ENCODE peak calls at places on chromosomes 1 and 21, in four cellular contexts. One of them, this sample, is unnamed.

GRCh38 chr1:205301220-205301821 is 20.2 kb downstream of the NUAK2 start:
- DNase-seq in tibial nerve: no peak
- DNase-seq in dorsolateral prefrontal cortex: no peak
- DNase-seq in fibroblast of pulmonary artery: peak
- DNase-seq in this sample: peak

GRCh38 chr1:184882649-184883303 is 91.5 kb downstream of the NIBAN1 start:
- DNase-seq in tibial nerve: no peak
- DNase-seq in dorsolateral prefrontal cortex: no peak
- DNase-seq in fibroblast of pulmonary artery: peak
- DNase-seq in this sample: no peak

GRCh38 chr1:99131541-99131940 is 126.9 kb upstream of the PLPPR5 start:
- DNase-seq in tibial nerve: no peak
- DNase-seq in dorsolateral prefrontal cortex: no peak
- DNase-seq in fibroblast of pulmonary artery: no peak
- DNase-seq in this sample: no peak

GRCh38 chr1:85445906-85446305 is 19.1 kb downstream of the DDAH1 start:
- DNase-seq in tibial nerve: no peak
- DNase-seq in dorsolateral prefrontal cortex: no peak
- DNase-seq in fibroblast of pulmonary artery: peak
- DNase-seq in this sample: peak

GRCh38 chr1:192170196-192170984 is 12.1 kb downstream of the RGS18 start:
- DNase-seq in tibial nerve: no peak
- DNase-seq in dorsolateral prefrontal cortex: no peak
- DNase-seq in fibroblast of pulmonary artery: no peak
- DNase-seq in this sample: no peak

GRCh38 chr1:224759570-224760562 is 143.7 kb downstream of the CNIH3 start:
- DNase-seq in tibial nerve: no peak
- DNase-seq in dorsolateral prefrontal cortex: no peak
- DNase-seq in fibroblast of pulmonary artery: no peak
- DNase-seq in this sample: no peak

GRCh38 chr1:1431006-1431844 is 4.3 kb upstream of the VWA1 start:
- DNase-seq in tibial nerve: no peak
- DNase-seq in dorsolateral prefrontal cortex: no peak
- DNase-seq in fibroblast of pulmonary artery: no peak
- DNase-seq in this sample: no peak

GRCh38 chr1:209095627-209096595 is 487.6 kb upstream of the CAMK1G start:
- DNase-seq in tibial nerve: no peak
- DNase-seq in dorsolateral prefrontal cortex: no peak
- DNase-seq in fibroblast of pulmonary artery: no peak
- DNase-seq in this sample: peak

GRCh38 chr1:231286603-231287002 is 45.6 kb downstream of the GNPAT start:
- DNase-seq in tibial nerve: no peak
- DNase-seq in dorsolateral prefrontal cortex: no peak
- DNase-seq in fibroblast of pulmonary artery: no peak
- DNase-seq in this sample: no peak

GRCh38 chr1:38119000-38119399 is 72.4 kb upstream of the POU3F1 start:
- DNase-seq in tibial nerve: no peak
- DNase-seq in dorsolateral prefrontal cortex: no peak
- DNase-seq in fibroblast of pulmonary artery: no peak
- DNase-seq in this sample: no peak

GRCh38 chr21:35428489-35428888 is 379.4 kb upstream of the RUNX1 start:
- DNase-seq in tibial nerve: no peak
- DNase-seq in dorsolateral prefrontal cortex: no peak
- DNase-seq in fibroblast of pulmonary artery: peak
- DNase-seq in this sample: peak

GRCh38 chr1:235045921-235046601 is 82.6 kb downstream of the TOMM20 start:
- DNase-seq in tibial nerve: no peak
- DNase-seq in dorsolateral prefrontal cortex: no peak
- DNase-seq in fibroblast of pulmonary artery: no peak
- DNase-seq in this sample: no peak

GRCh38 chr1:195516036-195516435 is 1092.2 kb downstream of the KCNT2 start:
- DNase-seq in tibial nerve: no peak
- DNase-seq in dorsolateral prefrontal cortex: no peak
- DNase-seq in fibroblast of pulmonary artery: no peak
- DNase-seq in this sample: no peak

GRCh38 chr1:27669876-27670275 is 2.1 kb downstream of the IFI6 start:
- DNase-seq in tibial nerve: no peak
- DNase-seq in dorsolateral prefrontal cortex: no peak
- DNase-seq in fibroblast of pulmonary artery: no peak
- DNase-seq in this sample: no peak

GRCh38 chr1:81812712-81813111 is 12.0 kb downstream of the ADGRL2 start:
- DNase-seq in tibial nerve: no peak
- DNase-seq in dorsolateral prefrontal cortex: no peak
- DNase-seq in fibroblast of pulmonary artery: peak
- DNase-seq in this sample: no peak

GRCh38 chr1:24932284-24932683 is 2.2 kb upstream of the RUNX3 start:
- DNase-seq in tibial nerve: no peak
- DNase-seq in dorsolateral prefrontal cortex: no peak
- DNase-seq in fibroblast of pulmonary artery: no peak
- DNase-seq in this sample: no peak

GRCh38 chr21:15289896-15290841 is 225.4 kb upstream of the NRIP1 start:
- DNase-seq in tibial nerve: no peak
- DNase-seq in dorsolateral prefrontal cortex: no peak
- DNase-seq in fibroblast of pulmonary artery: no peak
- DNase-seq in this sample: no peak

GRCh38 chr1:233695901-233696300 is 82.0 kb downstream of the KCNK1 start:
- DNase-seq in tibial nerve: no peak
- DNase-seq in dorsolateral prefrontal cortex: no peak
- DNase-seq in fibroblast of pulmonary artery: no peak
- DNase-seq in this sample: no peak

GRCh38 chr1:230124187-230125128 is 57.4 kb downstream of the GALNT2 start:
- DNase-seq in tibial nerve: no peak
- DNase-seq in dorsolateral prefrontal cortex: no peak
- DNase-seq in fibroblast of pulmonary artery: no peak
- DNase-seq in this sample: peak

GRCh38 chr1:29473167-29473855 is 237.0 kb downstream of the PTPRU start:
- DNase-seq in tibial nerve: no peak
- DNase-seq in dorsolateral prefrontal cortex: no peak
- DNase-seq in fibroblast of pulmonary artery: no peak
- DNase-seq in this sample: no peak

GRCh38 chr1:50333595-50333974 is 89.7 kb downstream of the DMRTA2 start:
- DNase-seq in tibial nerve: no peak
- DNase-seq in dorsolateral prefrontal cortex: peak
- DNase-seq in fibroblast of pulmonary artery: peak
- DNase-seq in this sample: peak

GRCh38 chr1:68973459-68974244 is 476.8 kb upstream of the DEPDC1 start:
- DNase-seq in tibial nerve: no peak
- DNase-seq in dorsolateral prefrontal cortex: no peak
- DNase-seq in fibroblast of pulmonary artery: peak
- DNase-seq in this sample: peak

GRCh38 chr21:41848971-41849580 is 30.1 kb downstream of the PRDM15 start:
- DNase-seq in tibial nerve: no peak
- DNase-seq in dorsolateral prefrontal cortex: no peak
- DNase-seq in fibroblast of pulmonary artery: no peak
- DNase-seq in this sample: no peak

GRCh38 chr21:41947596-41948403 is 6.0 kb downstream of the C2CD2 start:
- DNase-seq in tibial nerve: no peak
- DNase-seq in dorsolateral prefrontal cortex: peak
- DNase-seq in fibroblast of pulmonary artery: peak
- DNase-seq in this sample: peak

GRCh38 chr1:177966199-177966598 is 3.7 kb downstream of the SEC16B start:
- DNase-seq in tibial nerve: no peak
- DNase-seq in dorsolateral prefrontal cortex: no peak
- DNase-seq in fibroblast of pulmonary artery: no peak
- DNase-seq in this sample: no peak

GRCh38 chr1:44609768-44610526 is 64.3 kb downstream of the TMEM53 start:
- DNase-seq in tibial nerve: no peak
- DNase-seq in dorsolateral prefrontal cortex: no peak
- DNase-seq in fibroblast of pulmonary artery: no peak
- DNase-seq in this sample: no peak

GRCh38 chr1:231630558-231631205 is 4.1 kb downstream of the DISC1 start:
- DNase-seq in tibial nerve: no peak
- DNase-seq in dorsolateral prefrontal cortex: no peak
- DNase-seq in fibroblast of pulmonary artery: no peak
- DNase-seq in this sample: peak

GRCh38 chr1:183281039-183281438 is 95.0 kb downstream of the LAMC2 start:
- DNase-seq in tibial nerve: peak
- DNase-seq in dorsolateral prefrontal cortex: no peak
- DNase-seq in fibroblast of pulmonary artery: peak
- DNase-seq in this sample: no peak

GRCh38 chr21:45014747-45015468 is 59.5 kb upstream of the ADARB1 start:
- DNase-seq in tibial nerve: no peak
- DNase-seq in dorsolateral prefrontal cortex: no peak
- DNase-seq in fibroblast of pulmonary artery: no peak
- DNase-seq in this sample: no peak

GRCh38 chr1:24786191-24786590 is 40.9 kb downstream of the CLIC4 start:
- DNase-seq in tibial nerve: no peak
- DNase-seq in dorsolateral prefrontal cortex: no peak
- DNase-seq in fibroblast of pulmonary artery: peak
- DNase-seq in this sample: no peak

GRCh38 chr1:58971629-58972140 is 187.8 kb upstream of the JUN start:
- DNase-seq in tibial nerve: no peak
- DNase-seq in dorsolateral prefrontal cortex: no peak
- DNase-seq in fibroblast of pulmonary artery: peak
- DNase-seq in this sample: no peak

GRCh38 chr1:1920608-1921458 is 1.8 kb upstream of the TMEM52 start:
- DNase-seq in tibial nerve: no peak
- DNase-seq in dorsolateral prefrontal cortex: no peak
- DNase-seq in fibroblast of pulmonary artery: no peak
- DNase-seq in this sample: no peak

GRCh38 chr1:10682449-10683365 is 113.7 kb downstream of the CASZ1 start:
- DNase-seq in tibial nerve: no peak
- DNase-seq in dorsolateral prefrontal cortex: no peak
- DNase-seq in fibroblast of pulmonary artery: no peak
- DNase-seq in this sample: no peak

GRCh38 chr1:162376754-162377153 is at the start of gene SPATA46:
- DNase-seq in tibial nerve: no peak
- DNase-seq in dorsolateral prefrontal cortex: no peak
- DNase-seq in fibroblast of pulmonary artery: no peak
- DNase-seq in this sample: no peak

GRCh38 chr1:231959225-231959884 is 332.8 kb downstream of the DISC1 start:
- DNase-seq in tibial nerve: no peak
- DNase-seq in dorsolateral prefrontal cortex: no peak
- DNase-seq in fibroblast of pulmonary artery: no peak
- DNase-seq in this sample: no peak

GRCh38 chr21:34945288-34945687 is 103.8 kb downstream of the RUNX1 start:
- DNase-seq in tibial nerve: no peak
- DNase-seq in dorsolateral prefrontal cortex: no peak
- DNase-seq in fibroblast of pulmonary artery: no peak
- DNase-seq in this sample: no peak

GRCh38 chr1:32886012-32886827 is at the start of gene HPCA:
- DNase-seq in tibial nerve: no peak
- DNase-seq in dorsolateral prefrontal cortex: no peak
- DNase-seq in fibroblast of pulmonary artery: peak
- DNase-seq in this sample: peak

GRCh38 chr1:32888134-32888533 is 1.8 kb downstream of the HPCA start:
- DNase-seq in tibial nerve: no peak
- DNase-seq in dorsolateral prefrontal cortex: no peak
- DNase-seq in fibroblast of pulmonary artery: no peak
- DNase-seq in this sample: no peak

GRCh38 chr1:32888677-32889420 is 2.6 kb downstream of the HPCA start:
- DNase-seq in tibial nerve: no peak
- DNase-seq in dorsolateral prefrontal cortex: no peak
- DNase-seq in fibroblast of pulmonary artery: no peak
- DNase-seq in this sample: no peak

GRCh38 chr1:32886828-32887414 is 630 bp downstream of the HPCA start:
- DNase-seq in tibial nerve: no peak
- DNase-seq in dorsolateral prefrontal cortex: no peak
- DNase-seq in fibroblast of pulmonary artery: no peak
- DNase-seq in this sample: no peak

GRCh38 chr1:32887623-32888022 is 1.3 kb downstream of the HPCA start:
- DNase-seq in tibial nerve: no peak
- DNase-seq in dorsolateral prefrontal cortex: no peak
- DNase-seq in fibroblast of pulmonary artery: no peak
- DNase-seq in this sample: no peak
- H3K4me3 ChIP-seq in tibial nerve: no peak
- H3K4me3 ChIP-seq in dorsolateral prefrontal cortex: peak
- H3K4me3 ChIP-seq in fibroblast of pulmonary artery: no peak
- H3K4me3 ChIP-seq in this sample: no peak

DNA sequence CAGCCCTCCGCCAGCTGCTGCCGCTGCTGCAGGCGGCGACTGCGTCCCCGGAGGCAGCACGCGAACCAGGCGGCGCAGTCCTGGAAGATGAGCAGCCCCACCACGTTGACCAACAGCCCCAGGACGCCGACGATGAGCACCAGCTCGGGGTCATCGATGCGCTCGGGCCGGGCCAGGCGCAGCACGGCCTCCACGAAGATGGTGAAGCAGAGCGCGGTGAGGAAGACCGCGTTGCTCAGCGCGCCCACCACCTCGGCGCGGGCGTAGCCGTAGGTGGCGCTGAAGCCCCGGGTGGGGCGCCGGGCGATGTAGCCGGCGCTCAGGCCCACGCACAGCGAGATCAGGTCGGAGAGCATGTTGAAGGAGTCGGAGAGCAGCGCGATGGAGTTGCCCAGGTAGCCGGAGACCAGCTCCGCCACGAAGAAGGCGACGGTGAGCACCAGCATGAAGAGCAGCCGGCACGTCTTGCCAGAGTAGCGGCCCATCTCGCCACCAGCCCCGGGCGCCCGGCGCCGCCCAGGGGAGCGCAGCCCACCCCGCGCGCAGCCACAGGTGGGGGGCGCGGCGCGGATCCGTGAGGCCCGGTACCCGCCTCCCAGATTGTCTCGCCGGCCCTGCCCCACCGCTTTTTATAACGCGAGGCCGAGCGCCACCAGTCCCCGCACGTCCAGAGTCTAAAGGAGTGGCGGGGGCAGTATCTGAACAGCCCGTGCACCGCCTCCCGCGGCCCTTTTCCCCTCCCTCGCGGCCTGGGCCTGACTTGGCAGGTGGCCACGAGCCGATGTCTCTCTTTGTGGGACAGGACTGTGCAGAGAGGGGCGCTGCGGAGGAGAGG is at the start of gene SLC30A10:
- DNase-seq in tibial nerve: no peak
- DNase-seq in dorsolateral prefrontal cortex: no peak
- DNase-seq in fibroblast of pulmonary artery: peak
- DNase-seq in this sample: no peak
- H3K4me3 ChIP-seq in tibial nerve: peak
- H3K4me3 ChIP-seq in dorsolateral prefrontal cortex: peak
- H3K4me3 ChIP-seq in fibroblast of pulmonary artery: peak
- H3K4me3 ChIP-seq in this sample: peak

GRCh38 chr1:6784560-6785317 is 515 bp upstream of the CAMTA1 start:
- DNase-seq in tibial nerve: peak
- DNase-seq in dorsolateral prefrontal cortex: peak
- DNase-seq in fibroblast of pulmonary artery: peak
- DNase-seq in this sample: peak
- H3K4me3 ChIP-seq in tibial nerve: peak
- H3K4me3 ChIP-seq in dorsolateral prefrontal cortex: peak
- H3K4me3 ChIP-seq in fibroblast of pulmonary artery: peak
- H3K4me3 ChIP-seq in this sample: peak

GRCh38 chr1:214966366-214966765 is 116.2 kb upstream of the KCNK2 start:
- DNase-seq in tibial nerve: no peak
- DNase-seq in dorsolateral prefrontal cortex: no peak
- DNase-seq in fibroblast of pulmonary artery: peak
- DNase-seq in this sample: no peak
- H3K4me3 ChIP-seq in tibial nerve: no peak
- H3K4me3 ChIP-seq in dorsolateral prefrontal cortex: no peak
- H3K4me3 ChIP-seq in fibroblast of pulmonary artery: no peak
- H3K4me3 ChIP-seq in this sample: no peak